ENCODE peak calls at places on chromosomes 1 and 21, in seven cellular contexts. S is fibroblast of mammary gland; Q is Calu3; E is WTC11; B is mesothelial cell of epicardium; H is GM13977; J is CD8-positive, alpha-beta T cell. O is an unnamed sample.

GRCh38 chr1:2027961-2028583 is 8.9 kb downstream of the GABRD start:
- DNase-seq in S (no peak), Q (no peak), E (no peak), B (no peak), H (no peak), J (no peak), O (no peak)

GRCh38 chr1:66176012-66176715 is 357.8 kb upstream of the SGIP1 start:
- DNase-seq in S (peak; percentile 23), Q (no peak), E (peak; percentile 16), B (no peak), H (no peak), J (no peak), O (no peak)

GRCh38 chr1:35433714-35434113 is 123.5 kb downstream of the KIAA0319L start:
- DNase-seq in S (no peak), Q (no peak), E (no peak), B (no peak), H (no peak), J (no peak), O (no peak)

GRCh38 chr1:205285391-205286101 is 36.0 kb downstream of the NUAK2 start:
- DNase-seq in S (peak; percentile 51), Q (no peak), E (no peak), B (no peak), H (peak; percentile 64), J (peak; percentile 63), O (peak; percentile 67)

GRCh38 chr1:201511925-201512539 is 5.1 kb upstream of the CSRP1 start:
- DNase-seq in S (no peak), Q (no peak), E (peak; percentile 69), B (no peak), H (peak; percentile 61), J (no peak), O (peak; percentile 71)

GRCh38 chr1:110471131-110471530 is 20.2 kb downstream of the PROK1 start:
- DNase-seq in S (no peak), Q (no peak), E (no peak), B (no peak), H (no peak), J (no peak), O (no peak)

GRCh38 chr1:7534061-7534825 is 236.9 kb upstream of the VAMP3 start:
- DNase-seq in S (no peak), Q (no peak), E (no peak), B (no peak), H (no peak), J (no peak), O (no peak)

GRCh38 chr1:93842750-93843500 is 36.1 kb downstream of the DNTTIP2 start:
- DNase-seq in S (peak; percentile 69), Q (no peak), E (no peak), B (no peak), H (no peak), J (no peak), O (no peak)

GRCh38 chr1:33182452-33182851 is 609 bp upstream of the TRIM62 start:
- DNase-seq in S (peak; percentile 62), Q (no peak), E (no peak), B (no peak), H (peak; percentile 20), J (no peak), O (no peak)

GRCh38 chr1:155241069-155241679 is 14.1 kb downstream of the ENTREP3 start:
- DNase-seq in S (peak; percentile 88), Q (peak; percentile 76), E (peak; percentile 56), B (peak; percentile 36), H (peak; percentile 80), J (peak; percentile 65), O (no peak)

GRCh38 chr1:205672395-205672889 is 7.9 kb downstream of the SLC45A3 start:
- DNase-seq in S (no peak), Q (no peak), E (no peak), B (no peak), H (no peak), J (no peak), O (no peak)

GRCh38 chr1:112317140-112317539 is 78.9 kb upstream of the CTTNBP2NL start:
- DNase-seq in S (no peak), Q (no peak), E (no peak), B (no peak), H (no peak), J (no peak), O (no peak)

GRCh38 chr21:36310016-36310415 is 10.0 kb upstream of the MORC3 start:
- DNase-seq in S (no peak), Q (no peak), E (no peak), B (no peak), H (peak; percentile 65), J (no peak), O (peak; percentile 66)

GRCh38 chr1:115764541-115764940 is 4.0 kb downstream of the CASQ2 start:
- DNase-seq in S (peak; percentile 55), Q (peak; percentile 64), E (no peak), B (no peak), H (no peak), J (no peak), O (no peak)

GRCh38 chr1:25875154-25875855 is at the start of gene PAQR7:
- DNase-seq in S (peak; percentile 60), Q (peak; percentile 74), E (peak; percentile 80), B (peak; percentile 65), H (peak; percentile 86), J (peak; percentile 61), O (peak; percentile 82)

GRCh38 chr1:198935371-198935921 is 296.6 kb downstream of the PTPRC start:
- DNase-seq in S (peak; percentile 91), Q (peak; percentile 97), E (no peak), B (peak; percentile 69), H (no peak), J (peak; percentile 54), O (peak; percentile 65)

GRCh38 chr1:7617826-7618225 is 153.3 kb upstream of the VAMP3 start:
- DNase-seq in S (no peak), Q (no peak), E (no peak), B (no peak), H (no peak), J (no peak), O (no peak)

GRCh38 chr1:53725238-53725689 is 13.7 kb downstream of the GLIS1 start:
- DNase-seq in S (no peak), Q (no peak), E (peak; percentile 80), B (no peak), H (no peak), J (no peak), O (no peak)

GRCh38 chr1:202639500-202639899 is 70.8 kb downstream of the SYT2 start:
- DNase-seq in S (no peak), Q (no peak), E (no peak), B (no peak), H (no peak), J (no peak), O (no peak)

GRCh38 chr21:43301424-43302355 is 125.2 kb downstream of the SIK1 start:
- DNase-seq in S (no peak), Q (no peak), E (no peak), B (no peak), H (no peak), J (no peak), O (no peak)

GRCh38 chr1:185318431-185319151 is 1.5 kb upstream of the IVNS1ABP start:
- DNase-seq in S (no peak), Q (no peak), E (no peak), B (no peak), H (no peak), J (no peak), O (no peak)

GRCh38 chr1:207565546-207566468 is 69.8 kb downstream of the CR1 start:
- DNase-seq in S (peak; percentile 12), Q (peak; percentile 39), E (peak; percentile 38), B (no peak), H (no peak), J (no peak), O (no peak)
- TF ChIP-seq CTCF in S (peak; percentile 47), Q (no peak), E (no peak), B (no peak), H (peak; percentile 29), J (no peak), O (peak; percentile 47)

GRCh38 chr1:147547065-147547464 is 5.8 kb downstream of the BCL9 start:
- DNase-seq in S (no peak), Q (no peak), E (no peak), B (no peak), H (no peak), J (no peak), O (no peak)
- TF ChIP-seq CTCF in S (no peak), Q (no peak), E (no peak), B (no peak), H (no peak), J (no peak), O (no peak)

DNA sequence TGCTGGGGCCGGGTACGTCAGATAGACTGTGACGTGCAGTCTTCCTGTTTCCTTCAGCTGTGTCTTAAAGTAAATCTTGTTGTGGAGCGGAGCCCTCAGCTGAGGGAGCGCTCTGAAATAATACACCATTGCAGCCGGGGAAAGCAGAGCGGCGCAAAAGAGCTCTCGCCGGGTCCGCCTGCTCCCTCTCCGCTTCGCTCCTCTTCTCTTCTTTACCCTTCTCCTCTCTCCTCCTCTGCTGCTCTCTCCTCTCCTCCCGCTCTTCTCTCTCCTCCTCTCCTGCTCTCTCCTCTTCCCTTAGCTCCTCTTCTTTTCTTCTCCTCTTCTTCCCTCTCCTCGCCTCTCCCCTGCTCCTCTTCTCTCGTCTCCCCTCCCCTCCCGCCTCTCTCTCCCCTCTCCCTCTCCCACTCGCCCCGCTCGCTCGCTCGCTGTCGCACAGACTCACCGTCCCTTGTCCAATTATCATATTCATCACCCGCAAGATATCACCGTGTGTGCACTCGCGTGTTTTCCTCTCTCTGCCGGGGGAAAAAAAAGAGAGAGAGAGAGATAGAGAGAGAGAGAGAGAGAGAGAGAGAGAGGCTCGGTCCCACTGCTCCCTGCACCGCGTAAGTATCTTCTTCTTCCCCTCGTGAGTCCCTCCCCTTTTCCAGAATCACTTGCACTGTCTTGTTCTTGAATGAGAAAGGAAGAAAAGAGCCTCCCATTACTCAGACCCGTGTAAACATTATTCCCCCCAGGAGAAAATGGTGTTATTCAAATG is at the start of gene PROX1:
- DNase-seq in S (peak; percentile 85), Q (peak; percentile 67), E (peak; percentile 85), B (peak; percentile 64), H (peak; percentile 83), J (peak; percentile 23), O (no peak)
- TF ChIP-seq CTCF in S (no peak), Q (no peak), E (no peak), B (no peak), H (no peak), J (no peak), O (no peak)

GRCh38 chr1:220485131-220485530 is 42.8 kb upstream of the MARK1 start:
- DNase-seq in S (no peak), Q (no peak), E (no peak), B (no peak), H (no peak), J (no peak), O (no peak)
- TF ChIP-seq CTCF in S (no peak), Q (no peak), E (no peak), B (no peak), H (no peak), J (no peak), O (no peak)

O was measured in GM06990.